ENCODE peak calls at places on chromosomes 5 and 9, in seven cellular contexts. One of them, this sample, is unnamed.

GRCh38 chr5:661891-662750 is 31.0 kb downstream of the TPPP start:
- DNase-seq in activated gamma-delta T cell: no peak
- DNase-seq in activated naive CD4-positive, alpha-beta T cell treated with anti-CD3 and anti-CD28 coated beads, Interleukin-2, amount 50 U/mL, for 72 hours: no peak
- DNase-seq in mesothelial cell of epicardium: no peak
- DNase-seq in cerebellar cortex: no peak
- DNase-seq in NCI-H2081 treated with DMSO at 0.1 percent for 48 hours: no peak
- DNase-seq in BJ: no peak
- DNase-seq in this sample: no peak

GRCh38 chr9:110099236-110099741 is 108.7 kb downstream of the C9orf152 start:
- DNase-seq in activated gamma-delta T cell: no peak
- DNase-seq in activated naive CD4-positive, alpha-beta T cell treated with anti-CD3 and anti-CD28 coated beads, Interleukin-2, amount 50 U/mL, for 72 hours: no peak
- DNase-seq in mesothelial cell of epicardium: no peak
- DNase-seq in cerebellar cortex: peak; percentile 48
- DNase-seq in NCI-H2081 treated with DMSO at 0.1 percent for 48 hours: peak; percentile 5
- DNase-seq in BJ: peak; percentile 57
- DNase-seq in this sample: no peak

GRCh38 chr9:31104249-31104648 is 1280.2 kb upstream of the ACO1 start:
- DNase-seq in activated gamma-delta T cell: no peak
- DNase-seq in activated naive CD4-positive, alpha-beta T cell treated with anti-CD3 and anti-CD28 coated beads, Interleukin-2, amount 50 U/mL, for 72 hours: no peak
- DNase-seq in mesothelial cell of epicardium: no peak
- DNase-seq in cerebellar cortex: no peak
- DNase-seq in NCI-H2081 treated with DMSO at 0.1 percent for 48 hours: no peak
- DNase-seq in BJ: no peak
- DNase-seq in this sample: no peak

GRCh38 chr5:151880304-151880703 is 44.3 kb downstream of the GLRA1 start:
- DNase-seq in activated gamma-delta T cell: no peak
- DNase-seq in activated naive CD4-positive, alpha-beta T cell treated with anti-CD3 and anti-CD28 coated beads, Interleukin-2, amount 50 U/mL, for 72 hours: no peak
- DNase-seq in mesothelial cell of epicardium: no peak
- DNase-seq in cerebellar cortex: peak; percentile 94
- DNase-seq in NCI-H2081 treated with DMSO at 0.1 percent for 48 hours: no peak
- DNase-seq in BJ: no peak
- DNase-seq in this sample: no peak

GRCh38 chr5:174745495-174745894 is 21.1 kb downstream of the MSX2 start:
- DNase-seq in activated gamma-delta T cell: no peak
- DNase-seq in activated naive CD4-positive, alpha-beta T cell treated with anti-CD3 and anti-CD28 coated beads, Interleukin-2, amount 50 U/mL, for 72 hours: no peak
- DNase-seq in mesothelial cell of epicardium: no peak
- DNase-seq in cerebellar cortex: no peak
- DNase-seq in NCI-H2081 treated with DMSO at 0.1 percent for 48 hours: no peak
- DNase-seq in BJ: no peak
- DNase-seq in this sample: no peak

GRCh38 chr9:121345070-121345469 is 25.0 kb downstream of the STOM start:
- DNase-seq in activated gamma-delta T cell: no peak
- DNase-seq in activated naive CD4-positive, alpha-beta T cell treated with anti-CD3 and anti-CD28 coated beads, Interleukin-2, amount 50 U/mL, for 72 hours: no peak
- DNase-seq in mesothelial cell of epicardium: no peak
- DNase-seq in cerebellar cortex: no peak
- DNase-seq in NCI-H2081 treated with DMSO at 0.1 percent for 48 hours: no peak
- DNase-seq in BJ: no peak
- DNase-seq in this sample: no peak

GRCh38 chr5:147303251-147303650 is 68.4 kb downstream of the STK32A start:
- DNase-seq in activated gamma-delta T cell: no peak
- DNase-seq in activated naive CD4-positive, alpha-beta T cell treated with anti-CD3 and anti-CD28 coated beads, Interleukin-2, amount 50 U/mL, for 72 hours: no peak
- DNase-seq in mesothelial cell of epicardium: no peak
- DNase-seq in cerebellar cortex: no peak
- DNase-seq in NCI-H2081 treated with DMSO at 0.1 percent for 48 hours: no peak
- DNase-seq in BJ: no peak
- DNase-seq in this sample: no peak

GRCh38 chr9:4116708-4117460 is 183.0 kb downstream of the GLIS3 start:
- DNase-seq in activated gamma-delta T cell: no peak
- DNase-seq in activated naive CD4-positive, alpha-beta T cell treated with anti-CD3 and anti-CD28 coated beads, Interleukin-2, amount 50 U/mL, for 72 hours: no peak
- DNase-seq in mesothelial cell of epicardium: no peak
- DNase-seq in cerebellar cortex: no peak
- DNase-seq in NCI-H2081 treated with DMSO at 0.1 percent for 48 hours: no peak
- DNase-seq in BJ: no peak
- DNase-seq in this sample: no peak

GRCh38 chr9:76898786-76899185 is 7.1 kb downstream of the PRUNE2 start:
- DNase-seq in activated gamma-delta T cell: no peak
- DNase-seq in activated naive CD4-positive, alpha-beta T cell treated with anti-CD3 and anti-CD28 coated beads, Interleukin-2, amount 50 U/mL, for 72 hours: no peak
- DNase-seq in mesothelial cell of epicardium: no peak
- DNase-seq in cerebellar cortex: no peak
- DNase-seq in NCI-H2081 treated with DMSO at 0.1 percent for 48 hours: no peak
- DNase-seq in BJ: no peak
- DNase-seq in this sample: no peak

GRCh38 chr9:120482424-120483186 is 97.4 kb downstream of the CDK5RAP2 start:
- DNase-seq in activated gamma-delta T cell: no peak
- DNase-seq in activated naive CD4-positive, alpha-beta T cell treated with anti-CD3 and anti-CD28 coated beads, Interleukin-2, amount 50 U/mL, for 72 hours: no peak
- DNase-seq in mesothelial cell of epicardium: no peak
- DNase-seq in cerebellar cortex: peak; percentile 52
- DNase-seq in NCI-H2081 treated with DMSO at 0.1 percent for 48 hours: no peak
- DNase-seq in BJ: no peak
- DNase-seq in this sample: no peak

GRCh38 chr9:33924978-33925797 is 108.2 kb downstream of the UBE2R2 start:
- DNase-seq in activated gamma-delta T cell: no peak
- DNase-seq in activated naive CD4-positive, alpha-beta T cell treated with anti-CD3 and anti-CD28 coated beads, Interleukin-2, amount 50 U/mL, for 72 hours: no peak
- DNase-seq in mesothelial cell of epicardium: no peak
- DNase-seq in cerebellar cortex: peak; percentile 88
- DNase-seq in NCI-H2081 treated with DMSO at 0.1 percent for 48 hours: no peak
- DNase-seq in BJ: no peak
- DNase-seq in this sample: no peak

GRCh38 chr5:100584069-100584468 is 48.9 kb downstream of the FAM174A start:
- DNase-seq in activated gamma-delta T cell: no peak
- DNase-seq in activated naive CD4-positive, alpha-beta T cell treated with anti-CD3 and anti-CD28 coated beads, Interleukin-2, amount 50 U/mL, for 72 hours: no peak
- DNase-seq in mesothelial cell of epicardium: no peak
- DNase-seq in cerebellar cortex: no peak
- DNase-seq in NCI-H2081 treated with DMSO at 0.1 percent for 48 hours: no peak
- DNase-seq in BJ: no peak
- DNase-seq in this sample: no peak

GRCh38 chr5:92637960-92638359 is 943.1 kb downstream of the NR2F1-AS1 start:
- DNase-seq in activated gamma-delta T cell: no peak
- DNase-seq in activated naive CD4-positive, alpha-beta T cell treated with anti-CD3 and anti-CD28 coated beads, Interleukin-2, amount 50 U/mL, for 72 hours: no peak
- DNase-seq in mesothelial cell of epicardium: no peak
- DNase-seq in cerebellar cortex: peak; percentile 23
- DNase-seq in NCI-H2081 treated with DMSO at 0.1 percent for 48 hours: no peak
- DNase-seq in BJ: no peak
- DNase-seq in this sample: no peak

GRCh38 chr5:67530609-67531255 is 334.1 kb upstream of the CD180 start:
- DNase-seq in activated gamma-delta T cell: no peak
- DNase-seq in activated naive CD4-positive, alpha-beta T cell treated with anti-CD3 and anti-CD28 coated beads, Interleukin-2, amount 50 U/mL, for 72 hours: no peak
- DNase-seq in mesothelial cell of epicardium: no peak
- DNase-seq in cerebellar cortex: peak; percentile 67
- DNase-seq in NCI-H2081 treated with DMSO at 0.1 percent for 48 hours: no peak
- DNase-seq in BJ: no peak
- DNase-seq in this sample: no peak

GRCh38 chr9:128098017-128098935 is 29.3 kb downstream of the PTGES2 start:
- DNase-seq in activated gamma-delta T cell: no peak
- DNase-seq in activated naive CD4-positive, alpha-beta T cell treated with anti-CD3 and anti-CD28 coated beads, Interleukin-2, amount 50 U/mL, for 72 hours: peak; percentile 50
- DNase-seq in mesothelial cell of epicardium: peak; percentile 74
- DNase-seq in cerebellar cortex: peak; percentile 98
- DNase-seq in NCI-H2081 treated with DMSO at 0.1 percent for 48 hours: no peak
- DNase-seq in BJ: peak; percentile 95
- DNase-seq in this sample: no peak

GRCh38 chr5:95076395-95077165 is 208.3 kb downstream of the MCTP1 start:
- DNase-seq in activated gamma-delta T cell: no peak
- DNase-seq in activated naive CD4-positive, alpha-beta T cell treated with anti-CD3 and anti-CD28 coated beads, Interleukin-2, amount 50 U/mL, for 72 hours: no peak
- DNase-seq in mesothelial cell of epicardium: no peak
- DNase-seq in cerebellar cortex: no peak
- DNase-seq in NCI-H2081 treated with DMSO at 0.1 percent for 48 hours: no peak
- DNase-seq in BJ: no peak
- DNase-seq in this sample: no peak

GRCh38 chr9:31542384-31543055 is 841.9 kb upstream of the ACO1 start:
- DNase-seq in activated gamma-delta T cell: no peak
- DNase-seq in activated naive CD4-positive, alpha-beta T cell treated with anti-CD3 and anti-CD28 coated beads, Interleukin-2, amount 50 U/mL, for 72 hours: peak; percentile 4
- DNase-seq in mesothelial cell of epicardium: no peak
- DNase-seq in cerebellar cortex: no peak
- DNase-seq in NCI-H2081 treated with DMSO at 0.1 percent for 48 hours: peak; percentile 78
- DNase-seq in BJ: no peak
- DNase-seq in this sample: peak; percentile 7

GRCh38 chr9:124388275-124389048 is 26.8 kb downstream of the PSMB7 start:
- DNase-seq in activated gamma-delta T cell: no peak
- DNase-seq in activated naive CD4-positive, alpha-beta T cell treated with anti-CD3 and anti-CD28 coated beads, Interleukin-2, amount 50 U/mL, for 72 hours: no peak
- DNase-seq in mesothelial cell of epicardium: no peak
- DNase-seq in cerebellar cortex: no peak
- DNase-seq in NCI-H2081 treated with DMSO at 0.1 percent for 48 hours: no peak
- DNase-seq in BJ: no peak
- DNase-seq in this sample: no peak

GRCh38 chr5:16736158-16736994 is 119.6 kb upstream of the RETREG1 start:
- DNase-seq in activated gamma-delta T cell: no peak
- DNase-seq in activated naive CD4-positive, alpha-beta T cell treated with anti-CD3 and anti-CD28 coated beads, Interleukin-2, amount 50 U/mL, for 72 hours: no peak
- DNase-seq in mesothelial cell of epicardium: no peak
- DNase-seq in cerebellar cortex: peak; percentile 69
- DNase-seq in NCI-H2081 treated with DMSO at 0.1 percent for 48 hours: peak; percentile 98
- DNase-seq in BJ: no peak
- DNase-seq in this sample: peak; percentile 7

GRCh38 chr9:70011366-70011765 is 32.3 kb upstream of the MAMDC2 start:
- DNase-seq in activated gamma-delta T cell: no peak
- DNase-seq in activated naive CD4-positive, alpha-beta T cell treated with anti-CD3 and anti-CD28 coated beads, Interleukin-2, amount 50 U/mL, for 72 hours: no peak
- DNase-seq in mesothelial cell of epicardium: no peak
- DNase-seq in cerebellar cortex: no peak
- DNase-seq in NCI-H2081 treated with DMSO at 0.1 percent for 48 hours: no peak
- DNase-seq in BJ: no peak
- DNase-seq in this sample: no peak

GRCh38 chr5:124544366-124545055 is 201.9 kb downstream of the ZNF608 start:
- DNase-seq in activated gamma-delta T cell: no peak
- DNase-seq in activated naive CD4-positive, alpha-beta T cell treated with anti-CD3 and anti-CD28 coated beads, Interleukin-2, amount 50 U/mL, for 72 hours: no peak
- DNase-seq in mesothelial cell of epicardium: no peak
- DNase-seq in cerebellar cortex: no peak
- DNase-seq in NCI-H2081 treated with DMSO at 0.1 percent for 48 hours: no peak
- DNase-seq in BJ: no peak
- DNase-seq in this sample: no peak

GRCh38 chr9:133727277-133727875 is 10.8 kb downstream of the SARDH start:
- DNase-seq in activated gamma-delta T cell: no peak
- DNase-seq in activated naive CD4-positive, alpha-beta T cell treated with anti-CD3 and anti-CD28 coated beads, Interleukin-2, amount 50 U/mL, for 72 hours: no peak
- DNase-seq in mesothelial cell of epicardium: no peak
- DNase-seq in cerebellar cortex: no peak
- DNase-seq in NCI-H2081 treated with DMSO at 0.1 percent for 48 hours: no peak
- DNase-seq in BJ: no peak
- DNase-seq in this sample: no peak

GRCh38 chr9:21883642-21884041 is 81.2 kb downstream of the MTAP start:
- DNase-seq in activated gamma-delta T cell: no peak
- DNase-seq in activated naive CD4-positive, alpha-beta T cell treated with anti-CD3 and anti-CD28 coated beads, Interleukin-2, amount 50 U/mL, for 72 hours: no peak
- DNase-seq in mesothelial cell of epicardium: no peak
- DNase-seq in cerebellar cortex: no peak
- DNase-seq in NCI-H2081 treated with DMSO at 0.1 percent for 48 hours: no peak
- DNase-seq in BJ: no peak
- DNase-seq in this sample: no peak

GRCh38 chr5:116380615-116381014 is 194.0 kb downstream of the SEMA6A start:
- DNase-seq in activated gamma-delta T cell: no peak
- DNase-seq in activated naive CD4-positive, alpha-beta T cell treated with anti-CD3 and anti-CD28 coated beads, Interleukin-2, amount 50 U/mL, for 72 hours: no peak
- DNase-seq in mesothelial cell of epicardium: no peak
- DNase-seq in cerebellar cortex: no peak
- DNase-seq in NCI-H2081 treated with DMSO at 0.1 percent for 48 hours: no peak
- DNase-seq in BJ: no peak
- DNase-seq in this sample: no peak

GRCh38 chr5:150541895-150542294 is 34.0 kb downstream of the NDST1 start:
- DNase-seq in activated gamma-delta T cell: no peak
- DNase-seq in activated naive CD4-positive, alpha-beta T cell treated with anti-CD3 and anti-CD28 coated beads, Interleukin-2, amount 50 U/mL, for 72 hours: no peak
- DNase-seq in mesothelial cell of epicardium: no peak
- DNase-seq in cerebellar cortex: no peak
- DNase-seq in NCI-H2081 treated with DMSO at 0.1 percent for 48 hours: no peak
- DNase-seq in BJ: no peak
- DNase-seq in this sample: no peak

GRCh38 chr9:114720296-114720695 is 38.3 kb upstream of the TEX48 start:
- DNase-seq in activated gamma-delta T cell: no peak
- DNase-seq in activated naive CD4-positive, alpha-beta T cell treated with anti-CD3 and anti-CD28 coated beads, Interleukin-2, amount 50 U/mL, for 72 hours: no peak
- DNase-seq in mesothelial cell of epicardium: no peak
- DNase-seq in cerebellar cortex: no peak
- DNase-seq in NCI-H2081 treated with DMSO at 0.1 percent for 48 hours: no peak
- DNase-seq in BJ: no peak
- DNase-seq in this sample: no peak

GRCh38 chr9:69324549-69325401 is at the start of gene ENTREP1:
- DNase-seq in activated gamma-delta T cell: no peak
- DNase-seq in activated naive CD4-positive, alpha-beta T cell treated with anti-CD3 and anti-CD28 coated beads, Interleukin-2, amount 50 U/mL, for 72 hours: peak; percentile 6
- DNase-seq in mesothelial cell of epicardium: no peak
- DNase-seq in cerebellar cortex: no peak
- DNase-seq in NCI-H2081 treated with DMSO at 0.1 percent for 48 hours: no peak
- DNase-seq in BJ: no peak
- DNase-seq in this sample: no peak

GRCh38 chr5:150464554-150465012 is 15.0 kb upstream of the RPS14 start:
- DNase-seq in activated gamma-delta T cell: no peak
- DNase-seq in activated naive CD4-positive, alpha-beta T cell treated with anti-CD3 and anti-CD28 coated beads, Interleukin-2, amount 50 U/mL, for 72 hours: no peak
- DNase-seq in mesothelial cell of epicardium: no peak
- DNase-seq in cerebellar cortex: no peak
- DNase-seq in NCI-H2081 treated with DMSO at 0.1 percent for 48 hours: no peak
- DNase-seq in BJ: no peak
- DNase-seq in this sample: no peak

GRCh38 chr5:151448038-151448985 is 909 bp downstream of the SLC36A1 start:
- DNase-seq in activated gamma-delta T cell: no peak
- DNase-seq in activated naive CD4-positive, alpha-beta T cell treated with anti-CD3 and anti-CD28 coated beads, Interleukin-2, amount 50 U/mL, for 72 hours: no peak
- DNase-seq in mesothelial cell of epicardium: no peak
- DNase-seq in cerebellar cortex: peak; percentile 71
- DNase-seq in NCI-H2081 treated with DMSO at 0.1 percent for 48 hours: no peak
- DNase-seq in BJ: no peak
- DNase-seq in this sample: no peak

GRCh38 chr9:83620841-83621636 is 1.9 kb upstream of the IDNK start:
- DNase-seq in activated gamma-delta T cell: no peak
- DNase-seq in activated naive CD4-positive, alpha-beta T cell treated with anti-CD3 and anti-CD28 coated beads, Interleukin-2, amount 50 U/mL, for 72 hours: peak; percentile 48
- DNase-seq in mesothelial cell of epicardium: no peak
- DNase-seq in cerebellar cortex: peak; percentile 49
- DNase-seq in NCI-H2081 treated with DMSO at 0.1 percent for 48 hours: peak; percentile 16
- DNase-seq in BJ: no peak
- DNase-seq in this sample: peak; percentile 33

GRCh38 chr5:55923177-55923872 is 71.4 kb downstream of the IL6ST start:
- DNase-seq in activated gamma-delta T cell: no peak
- DNase-seq in activated naive CD4-positive, alpha-beta T cell treated with anti-CD3 and anti-CD28 coated beads, Interleukin-2, amount 50 U/mL, for 72 hours: no peak
- DNase-seq in mesothelial cell of epicardium: no peak
- DNase-seq in cerebellar cortex: no peak
- DNase-seq in NCI-H2081 treated with DMSO at 0.1 percent for 48 hours: no peak
- DNase-seq in BJ: no peak
- DNase-seq in this sample: no peak

GRCh38 chr5:132266031-132266835 is 8.7 kb downstream of the PDLIM4 start:
- DNase-seq in activated gamma-delta T cell: no peak
- DNase-seq in activated naive CD4-positive, alpha-beta T cell treated with anti-CD3 and anti-CD28 coated beads, Interleukin-2, amount 50 U/mL, for 72 hours: no peak
- DNase-seq in mesothelial cell of epicardium: no peak
- DNase-seq in cerebellar cortex: no peak
- DNase-seq in NCI-H2081 treated with DMSO at 0.1 percent for 48 hours: no peak
- DNase-seq in BJ: no peak
- DNase-seq in this sample: no peak

This sample was measured in Panc1.